ENCODE peak calls at places on chromosomes 11 and 22, in eight cellular contexts. O is tibial artery, D is upper lobe of right lung, W is dorsolateral prefrontal cortex, B is fibroblast of lung, E is uterus, K is PC-3, P is WTC11. G is an unnamed sample.

GRCh38 chr11:29024386-29024785 is 916.2 kb downstream of the METTL15 start:
- DNase-seq in D (no peak), B (peak; percentile 3), W (no peak), E (no peak), O (no peak), P (no peak), K (no peak), G (no peak)

GRCh38 chr11:133171374-133171773 is 360.9 kb downstream of the OPCML start:
- DNase-seq in D (no peak), E (no peak), B (no peak), O (no peak), P (no peak), K (no peak), W (no peak), G (no peak)

GRCh38 chr11:104394508-104394907 is 230.6 kb upstream of the PDGFD start:
- DNase-seq in K (no peak), E (no peak), W (no peak), O (no peak), D (no peak), B (no peak), P (no peak), G (no peak)

GRCh38 chr11:11239959-11240358 is 113.1 kb downstream of the CSNK2A3 start:
- DNase-seq in P (no peak), B (no peak), O (no peak), D (no peak), W (no peak), E (no peak), K (no peak), G (no peak)

GRCh38 chr11:77506857-77507256 is 33.0 kb upstream of the PAK1 start:
- DNase-seq in W (no peak), B (no peak), E (no peak), D (no peak), O (no peak), K (peak; percentile 96), P (no peak), G (peak; percentile 72)

GRCh38 chr11:118436639-118437045 is 350 bp downstream of the KMT2A start:
- DNase-seq in P (peak; percentile 23), O (peak; percentile 21), D (peak; percentile 69), W (no peak), B (no peak), E (no peak), K (peak; percentile 15), G (peak; percentile 37)

GRCh38 chr11:122706689-122707088 is 51.2 kb downstream of the UBASH3B start:
- DNase-seq in K (peak; percentile 90), E (no peak), B (peak; percentile 75), D (no peak), W (no peak), O (no peak), P (no peak), G (no peak)

GRCh38 chr11:134025086-134025437 is 43.8 kb upstream of the JAM3 start:
- DNase-seq in O (no peak), B (no peak), W (peak; percentile 64), E (no peak), D (no peak), P (no peak), K (no peak), G (peak; percentile 26)

GRCh38 chr11:69438286-69438920 is 43.1 kb upstream of the LINC01488 start:
- DNase-seq in E (no peak), P (no peak), O (no peak), B (no peak), K (no peak), W (no peak), D (no peak), G (no peak)

GRCh38 chr11:18329196-18329870 is 7.0 kb downstream of the GTF2H1 start:
- DNase-seq in P (no peak), D (no peak), B (no peak), W (no peak), E (no peak), K (peak; percentile 65), O (no peak), G (peak; percentile 73)

GRCh38 chr22:44342347-44342956 is 29.7 kb upstream of the SHISAL1 start:
- DNase-seq in W (no peak), B (no peak), D (no peak), O (no peak), E (no peak), K (no peak), P (no peak), G (no peak)

GRCh38 chr11:96530473-96530872 is 140.7 kb downstream of the JRKL start:
- DNase-seq in E (no peak), B (no peak), O (no peak), P (no peak), D (no peak), K (no peak), W (no peak), G (no peak)

GRCh38 chr11:96520939-96521338 is 131.1 kb downstream of the JRKL start:
- DNase-seq in O (no peak), D (no peak), K (no peak), E (no peak), W (no peak), P (no peak), B (no peak), G (no peak)

DNA sequence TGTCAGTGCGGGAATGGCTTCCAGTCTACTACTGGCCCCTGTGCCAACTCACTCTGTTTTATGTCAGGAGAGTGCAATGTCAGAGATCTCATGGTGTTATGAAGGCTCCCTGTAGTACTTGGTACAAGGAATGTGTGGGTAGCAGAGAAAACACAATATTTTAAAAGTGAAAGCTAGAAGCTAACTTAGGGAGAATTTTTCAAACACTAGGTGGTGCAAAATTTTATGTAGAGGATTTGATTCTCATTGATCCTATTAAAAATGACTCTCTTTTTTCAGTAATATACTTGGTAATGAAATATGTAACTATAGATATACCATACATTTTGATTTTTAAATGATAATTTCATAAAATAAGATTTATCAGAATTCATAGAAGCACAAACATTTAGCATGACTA is 134.7 kb downstream of the JRKL start:
- DNase-seq in D (no peak), K (no peak), W (no peak), O (no peak), P (no peak), E (no peak), B (peak; percentile 4), G (no peak)
- TF ChIP-seq CTCF in D (no peak), K (peak; percentile 51), W (no peak), O (no peak), P (no peak), E (no peak), B (no peak), G (no peak)

GRCh38 chr11:126570489-126570888 is 215.0 kb downstream of the ST3GAL4 start:
- DNase-seq in D (no peak), W (no peak), K (peak; percentile 11), P (no peak), E (no peak), O (no peak), B (no peak), G (no peak)

GRCh38 chr11:126575849-126576248 is 220.4 kb downstream of the ST3GAL4 start:
- DNase-seq in E (no peak), D (no peak), W (no peak), K (no peak), P (no peak), B (no peak), O (no peak), G (no peak)

GRCh38 chr11:126578426-126578825 is 222.9 kb downstream of the ST3GAL4 start:
- DNase-seq in D (no peak), E (no peak), K (no peak), B (no peak), W (no peak), O (no peak), P (no peak), G (no peak)

GRCh38 chr11:126578021-126578420 is 222.5 kb downstream of the ST3GAL4 start:
- DNase-seq in B (no peak), P (no peak), W (no peak), E (no peak), K (no peak), O (no peak), D (no peak), G (no peak)

GRCh38 chr11:126573325-126574076 is 218.0 kb downstream of the ST3GAL4 start:
- DNase-seq in D (no peak), B (no peak), W (no peak), P (peak; percentile 58), O (no peak), E (no peak), K (no peak), G (no peak)
- TF ChIP-seq CTCF in D (no peak), B (no peak), W (no peak), P (peak; percentile 32), O (no peak), E (no peak), K (peak; percentile 42), G (no peak)

GRCh38 chr22:20186871-20187546 is 36.2 kb upstream of the CCDC188 start:
- DNase-seq in E (no peak), O (no peak), B (no peak), P (no peak), K (no peak), D (no peak), W (no peak), G (no peak)
- TF ChIP-seq CTCF in E (no peak), O (no peak), B (no peak), P (no peak), K (no peak), D (no peak), W (no peak), G (no peak)

GRCh38 chr11:1484061-1484671 is 2.4 kb downstream of the MOB2 start:
- DNase-seq in D (peak; percentile 62), O (peak; percentile 19), B (no peak), W (peak; percentile 24), P (no peak), K (no peak), E (peak; percentile 11), G (no peak)

GRCh38 chr11:1485504-1485885 is 1.1 kb downstream of the MOB2 start:
- DNase-seq in E (no peak), D (peak; percentile 54), B (no peak), K (no peak), W (peak; percentile 19), P (no peak), O (no peak), G (no peak)

GRCh38 chr11:1486054-1486825 is at the start of gene MOB2:
- DNase-seq in D (peak; percentile 75), B (peak; percentile 7), W (peak; percentile 33), K (no peak), P (peak; percentile 38), O (peak; percentile 53), E (peak; percentile 56), G (no peak)

GRCh38 chr11:1483445-1483961 is 3.1 kb downstream of the MOB2 start:
- DNase-seq in O (peak; percentile 62), K (no peak), D (peak; percentile 37), B (no peak), P (no peak), E (peak; percentile 15), W (peak; percentile 21), G (no peak)

DNA sequence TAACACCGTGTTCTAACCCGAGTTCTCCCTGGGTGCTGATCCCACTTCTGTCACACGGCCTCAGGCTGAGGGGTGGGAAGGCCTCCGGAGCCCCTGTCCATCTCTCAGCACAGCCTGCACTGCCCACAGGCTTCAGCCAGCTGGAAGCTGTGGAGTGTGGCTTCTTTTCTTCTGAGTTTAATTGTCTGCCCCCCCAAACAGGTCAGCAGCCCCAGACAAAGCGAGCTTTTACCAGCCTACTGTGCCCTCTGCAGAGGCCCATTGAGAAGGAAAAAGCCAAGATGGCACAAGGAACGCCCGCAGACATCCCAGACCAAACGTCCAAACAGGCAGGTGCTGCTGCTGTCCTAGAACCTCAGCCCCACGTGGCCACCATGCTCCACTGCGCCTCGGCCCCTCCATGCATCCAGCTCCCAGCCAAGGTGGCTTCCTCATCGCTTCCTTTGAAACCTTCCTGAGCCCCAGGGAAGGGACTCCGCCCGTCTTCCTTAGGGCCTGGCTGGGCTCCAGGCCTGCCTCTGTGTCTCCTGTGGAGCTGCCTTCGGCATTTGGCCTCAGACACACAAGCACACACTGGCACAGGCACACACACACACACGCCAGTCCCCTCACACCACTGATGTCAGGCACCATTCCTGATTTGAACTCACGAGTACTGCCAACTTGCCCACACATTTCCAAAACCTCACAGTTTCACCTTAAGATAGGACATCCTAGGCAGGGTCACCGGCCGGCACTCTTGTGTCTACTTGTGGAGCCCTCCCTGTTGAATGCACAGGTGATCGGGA is 1.7 kb downstream of the MOB2 start:
- DNase-seq in K (no peak), P (no peak), O (peak; percentile 20), E (no peak), D (peak; percentile 59), B (no peak), W (peak; percentile 23), G (no peak)
- TF ChIP-seq CTCF in K (no peak), P (no peak), O (peak; percentile 20), E (peak; percentile 8), D (no peak), B (no peak), W (no peak), G (no peak)

G was measured in RWPE1.